ENCODE peak calls at places on chromosome 7, in seven cellular contexts. G is GF-D8; S is HFF-Myc; A is SW480; X is HEK293T; V is nephron progenitor cell; M is stimulated activated CD4-positive, alpha-beta T cell treated with anti-CD3 and anti-CD28 coated beads, TNF-alpha, amount 100 ng/mL, for 1 hour. R is an unnamed sample.
A peak's percentile ranks its signal among the peaks of the same experiment; 100 is the strongest.

GRCh38 chr7:41006591-41006990 is 696.3 kb downstream of the INHBA start:
- DNase-seq in M (no peak), X (no peak), V (no peak), A (no peak), S (no peak), G (no peak), R (no peak)

GRCh38 chr7:31882187-31882586 is 188.0 kb downstream of the PDE1C start:
- DNase-seq in A (peak; percentile 11), S (no peak), X (no peak), V (no peak), G (no peak), M (no peak), R (no peak)

GRCh38 chr7:111486472-111487142 is 75.7 kb downstream of the IMMP2L start:
- DNase-seq in X (peak; percentile 39), M (no peak), S (peak; percentile 19), A (peak; percentile 62), V (peak; percentile 10), G (peak; percentile 27), R (no peak)

GRCh38 chr7:131803861-131804260 is 247.4 kb upstream of the PODXL start:
- DNase-seq in V (no peak), A (no peak), G (no peak), X (no peak), S (no peak), M (no peak), R (no peak)

GRCh38 chr7:55272328-55272727 is 92.8 kb upstream of the LANCL2 start:
- DNase-seq in S (no peak), V (no peak), G (no peak), X (no peak), A (no peak), M (no peak), R (no peak)

GRCh38 chr7:87513735-87514319 is 38.3 kb upstream of the ABCB4 start:
- DNase-seq in M (no peak), G (no peak), V (no peak), A (no peak), S (no peak), X (no peak), R (no peak)

GRCh38 chr7:51351661-51352060 is 35.1 kb upstream of the COBL start:
- DNase-seq in X (no peak), A (no peak), G (no peak), S (no peak), V (no peak), M (no peak), R (no peak)

GRCh38 chr7:32611201-32611691 is 116.0 kb downstream of the AVL9 start:
- DNase-seq in V (no peak), A (no peak), G (no peak), M (no peak), X (no peak), S (no peak), R (no peak)

GRCh38 chr7:94763268-94763667 is 107.3 kb upstream of the SGCE start:
- DNase-seq in A (no peak), S (peak; percentile 76), M (no peak), V (peak; percentile 54), G (no peak), X (no peak), R (no peak)

GRCh38 chr7:108263364-108263951 is 133.3 kb upstream of the LAMB4 start:
- DNase-seq in G (no peak), M (no peak), V (no peak), X (no peak), S (no peak), A (no peak), R (peak; percentile 63)